ENCODE peak calls at places on chromosomes 7 and 10, in six cellular contexts. A is kidney glomerular epithelial cell; K is NCI-H82; B is CD4-positive, CD25-positive, alpha-beta regulatory T cell; O is GM20000; R is immature natural killer cell. D is an unnamed sample.

GRCh38 chr10:30980951-30981616 is 50.6 kb downstream of the ZNF438 start:
- DNase-seq in B (no peak), O (no peak), K (no peak), R (no peak), A (no peak), D (no peak)

GRCh38 chr7:132009778-132010177 is 453.4 kb upstream of the PODXL start:
- DNase-seq in B (no peak), K (no peak), O (no peak), A (no peak), R (no peak), D (no peak)

GRCh38 chr7:157268540-157268939 is 68.3 kb upstream of the DNAJB6 start:
- DNase-seq in B (no peak), R (no peak), O (no peak), K (no peak), A (no peak), D (no peak)

GRCh38 chr7:131600578-131600977 is 44.1 kb upstream of the PODXL start:
- DNase-seq in R (no peak), O (no peak), B (no peak), K (no peak), A (peak; percentile 21), D (no peak)

GRCh38 chr10:103307594-103307993 is 30.7 kb downstream of the INA start:
- DNase-seq in B (no peak), K (no peak), A (no peak), O (no peak), R (no peak), D (no peak)

GRCh38 chr7:151232272-151233110 is at the start of gene CHPF2:
- DNase-seq in B (peak; percentile 84), K (peak; percentile 92), R (peak; percentile 89), O (peak; percentile 98), A (peak; percentile 55), D (peak; percentile 61)

GRCh38 chr7:75624134-75624832 is 114.5 kb downstream of the HIP1 start:
- DNase-seq in A (no peak), B (no peak), K (no peak), R (no peak), O (no peak), D (no peak)

GRCh38 chr7:751826-752225 is 24.7 kb upstream of the PRKAR1B start:
- DNase-seq in K (no peak), B (no peak), R (no peak), A (no peak), O (no peak), D (no peak)

GRCh38 chr10:109824206-109824605 is 99.1 kb downstream of the XPNPEP1 start:
- DNase-seq in R (no peak), K (no peak), O (no peak), A (no peak), B (no peak), D (no peak)

GRCh38 chr10:100183482-100183881 is 2.3 kb downstream of the ERLIN1 start:
- DNase-seq in K (peak; percentile 30), A (no peak), R (no peak), O (no peak), B (no peak), D (no peak)

GRCh38 chr10:1244493-1244892 is 188.3 kb downstream of the WDR37 start:
- DNase-seq in A (no peak), B (no peak), K (no peak), O (no peak), R (no peak), D (no peak)

GRCh38 chr7:115066050-115066449 is 144.2 kb downstream of the MDFIC start:
- DNase-seq in A (no peak), O (no peak), B (no peak), R (no peak), K (no peak), D (no peak)

GRCh38 chr10:102602272-102603045 is 41.8 kb upstream of the TRIM8 start:
- DNase-seq in K (no peak), R (no peak), A (no peak), B (no peak), O (no peak), D (no peak)

GRCh38 chr10:118926018-118926417 is 103.5 kb upstream of the NANOS1 start:
- DNase-seq in K (no peak), O (no peak), B (no peak), A (no peak), R (no peak), D (no peak)

GRCh38 chr7:157521061-157521731 is 184.4 kb downstream of the DNAJB6 start:
- DNase-seq in B (no peak), R (no peak), O (no peak), K (no peak), A (no peak), D (no peak)

D was measured in GOT3.